ENCODE peak calls at places on chromosomes 1 and 21, in eight cellular contexts. Y is bronchial epithelial cell; P is lower leg skin; C is AG04450; X is breast epithelium; F is PC-9; U is brain microvascular endothelial cell; Z is CD4-positive, alpha-beta T cell. T is an unnamed sample.

GRCh38 chr1:169873582-169874200 is 20.0 kb downstream of the SCYL3 start:
- DNase-seq in Y (no peak), P (no peak), C (no peak), X (no peak), F (no peak), U (no peak), Z (no peak), T (no peak)

GRCh38 chr1:47996406-47997226 is 569 bp downstream of the TRABD2B start:
- DNase-seq in Y (no peak), P (no peak), C (no peak), X (no peak), F (no peak), U (no peak), Z (no peak), T (peak)

GRCh38 chr1:31809698-31810097 is 6.1 kb downstream of the SPOCD1 start:
- DNase-seq in Y (no peak), P (no peak), C (no peak), X (no peak), F (no peak), U (no peak), Z (no peak), T (no peak)

GRCh38 chr1:37323486-37324377 is 150.6 kb upstream of the ZC3H12A start:
- DNase-seq in Y (peak), P (no peak), C (no peak), X (no peak), F (peak), U (peak), Z (no peak), T (peak)

GRCh38 chr1:3608154-3608553 is 3.2 kb downstream of the MEGF6 start:
- DNase-seq in Y (no peak), P (no peak), C (no peak), X (no peak), F (no peak), U (no peak), Z (no peak), T (no peak)

GRCh38 chr1:181951213-181951612 is 110.3 kb downstream of the ZNF648 start:
- DNase-seq in Y (no peak), P (no peak), C (no peak), X (no peak), F (no peak), U (no peak), Z (no peak), T (no peak)

GRCh38 chr21:38669186-38669585 is 136.5 kb upstream of the ETS2 start:
- DNase-seq in Y (peak), P (no peak), C (no peak), X (no peak), F (no peak), U (peak), Z (no peak), T (peak)

GRCh38 chr1:31368611-31369107 is 4.2 kb downstream of the FABP3 start:
- DNase-seq in Y (no peak), P (no peak), C (no peak), X (no peak), F (no peak), U (no peak), Z (no peak), T (no peak)

GRCh38 chr1:64686828-64687724 is 57.8 kb upstream of the RAVER2 start:
- DNase-seq in Y (peak), P (no peak), C (peak), X (no peak), F (peak), U (peak), Z (no peak), T (peak)

GRCh38 chr1:150622219-150622975 is 7.0 kb downstream of the ENSA start:
- DNase-seq in Y (no peak), P (no peak), C (no peak), X (no peak), F (no peak), U (no peak), Z (no peak), T (no peak)

GRCh38 chr1:226403522-226404034 is 4.3 kb downstream of the PARP1 start:
- DNase-seq in Y (peak), P (no peak), C (no peak), X (no peak), F (no peak), U (peak), Z (no peak), T (peak)

GRCh38 chr21:41955516-41955915 is 1.7 kb upstream of the C2CD2 start:
- DNase-seq in Y (no peak), P (no peak), C (no peak), X (no peak), F (no peak), U (no peak), Z (no peak), T (no peak)

GRCh38 chr21:15732290-15732995 is 2.7 kb downstream of the USP25 start:
- DNase-seq in Y (peak), P (no peak), C (no peak), X (no peak), F (no peak), U (no peak), Z (no peak), T (no peak)

GRCh38 chr1:156540955-156541354 is 31.4 kb downstream of the IQGAP3 start:
- DNase-seq in Y (peak), P (no peak), C (no peak), X (no peak), F (no peak), U (no peak), Z (no peak), T (no peak)

GRCh38 chr1:6961905-6962304 is 176.7 kb downstream of the CAMTA1 start:
- DNase-seq in Y (no peak), P (no peak), C (no peak), X (no peak), F (no peak), U (no peak), Z (no peak), T (no peak)

GRCh38 chr1:66919063-66919462 is 5.6 kb downstream of the DNAI4 start:
- DNase-seq in Y (no peak), P (no peak), C (no peak), X (no peak), F (no peak), U (no peak), Z (no peak), T (no peak)

GRCh38 chr1:229363723-229364122 is 20.9 kb upstream of the CCSAP start:
- DNase-seq in Y (no peak), P (no peak), C (no peak), X (no peak), F (no peak), U (no peak), Z (no peak), T (no peak)

GRCh38 chr1:25204797-25205441 is 27.4 kb downstream of the SYF2 start:
- DNase-seq in Y (peak), P (no peak), C (no peak), X (no peak), F (peak), U (peak), Z (peak), T (no peak)

GRCh38 chr21:46111857-46112730 is 14.2 kb downstream of the COL6A2 start:
- DNase-seq in Y (no peak), P (no peak), C (no peak), X (peak), F (no peak), U (no peak), Z (no peak), T (no peak)

GRCh38 chr1:5907386-5907785 is 84.8 kb downstream of the NPHP4 start:
- DNase-seq in Y (no peak), P (no peak), C (no peak), X (no peak), F (no peak), U (no peak), Z (no peak), T (no peak)

GRCh38 chr1:177173976-177174375 is 3.2 kb downstream of the BRINP2 start:
- DNase-seq in Y (no peak), P (no peak), C (no peak), X (no peak), F (no peak), U (no peak), Z (no peak), T (no peak)

GRCh38 chr1:37238376-37239224 is 204.3 kb upstream of the GRIK3 start:
- DNase-seq in Y (peak), P (no peak), C (no peak), X (no peak), F (no peak), U (no peak), Z (no peak), T (no peak)

GRCh38 chr1:91707890-91708218 is 178.1 kb downstream of the TGFBR3 start:
- DNase-seq in Y (no peak), P (no peak), C (no peak), X (no peak), F (no peak), U (no peak), Z (no peak), T (no peak)

GRCh38 chr1:32652244-32652962 is 1.4 kb downstream of the RBBP4 start:
- DNase-seq in Y (no peak), P (no peak), C (no peak), X (no peak), F (no peak), U (no peak), Z (no peak), T (no peak)

GRCh38 chr21:42474043-42474831 is 21.8 kb downstream of the RSPH1 start:
- DNase-seq in Y (peak), P (no peak), C (no peak), X (no peak), F (peak), U (no peak), Z (no peak), T (peak)

GRCh38 chr1:156499703-156500577 is 635 bp downstream of the MEF2D start:
- DNase-seq in Y (no peak), P (peak), C (no peak), X (no peak), F (peak), U (no peak), Z (no peak), T (peak)

GRCh38 chr1:172823534-172823933 is 164.6 kb downstream of the FASLG start:
- DNase-seq in Y (no peak), P (no peak), C (no peak), X (no peak), F (no peak), U (peak), Z (no peak), T (no peak)

GRCh38 chr1:212814989-212815388 is 23.3 kb downstream of the TATDN3 start:
- DNase-seq in Y (no peak), P (no peak), C (no peak), X (no peak), F (no peak), U (no peak), Z (no peak), T (peak)

GRCh38 chr1:18149113-18149641 is 41.6 kb downstream of the IGSF21 start:
- DNase-seq in Y (peak), P (no peak), C (no peak), X (no peak), F (no peak), U (no peak), Z (no peak), T (no peak)

GRCh38 chr1:67429011-67429527 is 1.1 kb downstream of the SERBP1 start:
- DNase-seq in Y (no peak), P (peak), C (no peak), X (no peak), F (peak), U (no peak), Z (no peak), T (no peak)

GRCh38 chr1:199246716-199247115 is 607.9 kb downstream of the PTPRC start:
- DNase-seq in Y (no peak), P (no peak), C (no peak), X (no peak), F (no peak), U (no peak), Z (no peak), T (no peak)

GRCh38 chr1:208461680-208462079 is 217.5 kb upstream of the PLXNA2 start:
- DNase-seq in Y (peak), P (no peak), C (no peak), X (no peak), F (no peak), U (no peak), Z (no peak), T (no peak)
- TF ChIP-seq CTCF in Y (peak), P (no peak), C (no peak), X (no peak), F (peak), U (no peak), Z (no peak), T (peak)

GRCh38 chr21:43979654-43980053 is 32.5 kb upstream of the TRAPPC10 start:
- DNase-seq in Y (no peak), P (no peak), C (no peak), X (no peak), F (no peak), U (no peak), Z (no peak), T (no peak)
- TF ChIP-seq CTCF in Y (no peak), P (no peak), C (no peak), X (no peak), F (no peak), U (peak), Z (no peak), T (no peak)

GRCh38 chr1:93671090-93671743 is 10.4 kb downstream of the BCAR3 start:
- DNase-seq in Y (no peak), P (no peak), C (no peak), X (no peak), F (no peak), U (no peak), Z (no peak), T (no peak)

GRCh38 chr1:93672477-93673158 is 9.0 kb downstream of the BCAR3 start:
- DNase-seq in Y (no peak), P (no peak), C (no peak), X (no peak), F (peak), U (no peak), Z (no peak), T (peak)

GRCh38 chr1:93675272-93675671 is 6.4 kb downstream of the BCAR3 start:
- DNase-seq in Y (no peak), P (no peak), C (no peak), X (no peak), F (no peak), U (no peak), Z (no peak), T (no peak)

GRCh38 chr1:93672069-93672468 is 9.6 kb downstream of the BCAR3 start:
- DNase-seq in Y (peak), P (no peak), C (no peak), X (no peak), F (peak), U (peak), Z (no peak), T (peak)

DNA sequence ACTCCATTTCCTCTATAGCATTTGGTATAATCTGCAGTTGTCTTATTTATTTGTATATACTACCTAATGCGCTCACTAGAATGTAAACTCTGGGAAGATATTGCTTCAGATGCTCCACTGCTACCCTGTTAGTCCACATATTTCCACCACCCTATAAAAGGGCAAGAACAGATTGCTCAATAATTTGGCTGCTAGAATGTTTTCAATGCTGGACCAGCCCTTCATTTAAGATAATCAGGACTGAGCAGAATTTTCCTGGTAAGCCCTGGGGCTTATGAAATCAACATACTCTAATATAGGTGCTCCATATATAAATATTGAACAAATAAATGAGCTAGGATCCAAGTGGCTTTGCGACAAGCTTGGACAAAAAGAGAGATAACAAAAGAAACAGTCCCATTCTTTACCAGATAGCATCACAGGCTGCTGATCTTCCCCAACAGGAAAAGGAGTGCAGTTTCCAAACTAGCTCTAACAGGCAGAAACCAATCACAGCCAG is 8.4 kb downstream of the BCAR3 start:
- DNase-seq in Y (peak), P (no peak), C (no peak), X (no peak), F (no peak), U (no peak), Z (no peak), T (no peak)
- TF ChIP-seq CTCF in Y (no peak), P (no peak), C (no peak), X (no peak), F (no peak), U (no peak), Z (no peak), T (no peak)

DNA sequence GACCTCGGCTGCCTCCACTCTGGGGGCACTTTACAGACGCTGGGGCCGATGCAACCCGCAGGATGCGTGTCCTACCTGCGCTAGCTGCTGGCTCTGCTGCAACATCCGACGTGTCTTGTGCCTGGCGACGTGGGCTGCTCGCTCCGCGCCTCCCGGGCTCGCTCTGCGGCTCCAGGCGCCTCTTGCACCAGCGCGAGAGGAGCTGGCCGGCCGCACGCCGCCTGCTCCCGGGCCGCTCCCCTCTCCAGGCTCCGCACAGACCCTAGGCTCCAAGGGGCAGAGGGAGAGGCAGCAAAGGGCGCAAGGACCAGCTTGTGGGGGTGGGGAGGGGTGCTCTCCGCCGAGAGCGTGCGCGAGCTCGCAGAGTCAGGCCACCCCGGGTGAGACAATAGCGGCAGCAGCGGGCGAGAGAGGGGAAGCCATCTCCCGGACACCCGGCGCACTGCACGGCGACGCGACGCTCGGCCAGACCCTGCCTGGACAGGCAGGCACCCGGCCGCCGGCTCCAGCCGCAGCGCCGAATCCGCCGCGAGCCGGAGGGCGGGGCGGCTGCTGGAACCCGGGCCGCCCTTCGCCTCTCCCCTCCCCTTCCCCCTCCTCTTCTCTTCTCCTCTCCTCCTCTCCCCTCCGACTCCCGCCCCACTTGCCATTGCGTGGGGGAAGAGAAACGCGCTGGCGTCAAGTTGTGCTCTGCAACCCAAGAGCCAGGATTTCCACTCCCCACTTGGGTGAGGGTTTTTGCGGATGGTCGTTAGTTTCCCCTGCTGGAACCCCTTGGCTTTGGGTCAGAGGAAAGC is at the start of gene PIK3C2B:
- DNase-seq in Y (peak), P (peak), C (peak), X (peak), F (peak), U (peak), Z (peak), T (peak)
- TF ChIP-seq CTCF in Y (peak), P (no peak), C (peak), X (no peak), F (peak), U (peak), Z (peak), T (peak)

DNA sequence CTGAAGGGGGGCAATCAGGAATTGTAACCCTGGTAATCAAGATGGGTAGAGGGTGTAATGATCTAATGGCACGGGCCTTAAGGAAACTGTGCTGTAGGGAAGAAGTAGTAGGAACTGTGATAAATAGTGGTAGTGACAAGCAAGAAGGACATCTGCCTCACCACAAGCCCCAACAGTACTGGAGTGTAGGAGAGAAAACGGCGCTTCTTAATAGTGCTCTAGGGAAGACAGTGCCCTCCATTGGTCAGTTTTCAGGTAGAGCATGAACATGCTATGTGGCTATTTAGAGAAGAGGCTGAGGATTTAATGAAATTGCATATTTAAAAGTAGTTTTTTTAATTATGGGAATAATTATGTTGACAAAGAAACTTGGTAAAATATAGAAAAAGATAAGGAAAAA is 32.2 kb downstream of the SLC30A7 start:
- DNase-seq in Y (no peak), P (no peak), C (no peak), X (no peak), F (no peak), U (no peak), Z (no peak), T (no peak)
- TF ChIP-seq CTCF in Y (no peak), P (no peak), C (no peak), X (no peak), F (peak), U (peak), Z (no peak), T (no peak)

DNA sequence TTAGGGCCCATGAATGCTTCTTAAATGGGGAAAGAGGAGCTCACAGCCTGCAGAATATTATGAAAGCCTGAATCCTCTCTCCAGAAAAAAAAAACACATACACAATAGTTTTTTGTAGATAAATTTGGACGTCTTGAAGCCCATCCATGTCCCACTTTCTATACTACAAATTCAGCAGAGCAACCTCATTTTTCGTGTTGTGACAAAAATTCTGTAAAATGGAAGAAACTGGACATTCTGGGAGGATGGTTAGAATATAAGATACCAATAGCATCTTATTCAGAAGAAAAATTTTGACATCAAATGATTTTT is 102.1 kb downstream of the ZNF281 start:
- DNase-seq in Y (no peak), P (no peak), C (no peak), X (no peak), F (no peak), U (no peak), Z (no peak), T (no peak)
- TF ChIP-seq CTCF in Y (no peak), P (no peak), C (no peak), X (no peak), F (peak), U (no peak), Z (peak), T (no peak)

DNA sequence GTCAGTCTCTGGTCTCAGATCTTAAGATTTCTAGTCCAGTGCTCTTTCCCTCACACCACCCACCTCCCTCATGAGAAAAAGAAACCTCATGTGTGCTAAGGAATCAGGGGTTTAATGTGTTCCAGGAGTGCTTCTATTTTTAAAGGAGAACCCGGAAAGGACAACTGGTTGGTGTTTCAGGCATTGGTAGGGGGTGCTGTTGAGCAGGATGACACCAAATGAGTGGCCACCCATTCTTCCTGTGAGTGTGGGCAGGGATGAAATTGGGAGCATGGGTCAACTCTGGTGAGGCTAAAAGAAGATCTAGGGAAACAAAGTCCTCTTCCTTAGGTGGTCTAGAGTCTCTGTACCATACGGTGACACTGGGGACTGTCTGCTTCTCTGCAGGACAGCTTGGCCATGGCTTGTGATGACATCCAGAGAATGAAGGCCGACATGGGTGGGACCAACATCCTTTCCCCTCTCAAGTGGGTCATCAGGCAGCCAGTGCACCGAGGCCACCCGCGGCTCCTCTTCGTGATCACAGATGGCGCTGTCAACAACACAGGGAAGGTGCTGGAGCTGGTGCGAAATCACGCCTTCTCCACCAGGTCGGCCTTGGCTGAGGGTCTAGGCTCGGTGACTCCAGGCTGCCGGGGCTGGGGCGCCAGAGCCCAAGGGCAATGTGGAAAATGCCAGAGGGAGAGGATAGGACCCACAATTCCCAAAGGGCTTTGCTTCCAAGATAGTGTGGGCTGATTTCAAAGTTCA is 39.3 kb downstream of the VWA5B1 start:
- DNase-seq in Y (peak), P (no peak), C (no peak), X (no peak), F (no peak), U (no peak), Z (no peak), T (peak)
- TF ChIP-seq CTCF in Y (peak), P (no peak), C (peak), X (no peak), F (no peak), U (peak), Z (no peak), T (no peak)